ENCODE peak calls at places on chromosomes 13 and 19, in nine cellular contexts. D is lower leg skin; P is stimulated activated CD4-positive, alpha-beta T cell treated with anti-CD3 and anti-CD28 coated beads, Interleukin-2, amount 100 ng/mL, for 48 hours; T is left colon; L is heart right ventricle; G is HTR-8/SVneo; X is T-cell; N is mesenchymal stem cell; W is heart left ventricle. C is an unnamed sample.
A peak's percentile ranks its signal among the peaks of the same experiment; 100 is the strongest.

GRCh38 chr19:9986787-9987281 is 23.5 kb downstream of the COL5A3 start:
- DNase-seq in D (no peak), L (peak; percentile 36), T (no peak), G (no peak), N (no peak), P (no peak), W (peak; percentile 27), X (no peak), C (no peak)

GRCh38 chr13:78317030-78317429 is 286.3 kb downstream of the POU4F1 start:
- DNase-seq in G (no peak), X (no peak), L (no peak), T (no peak), N (no peak), W (no peak), D (no peak), P (no peak), C (peak; percentile 18)

GRCh38 chr19:34961775-34962174 is 2.3 kb downstream of the ZNF792 start:
- DNase-seq in P (no peak), X (no peak), W (no peak), N (no peak), T (no peak), D (peak; percentile 54), G (no peak), L (no peak), C (no peak)

GRCh38 chr13:27622102-27622820 is 569 bp downstream of the POLR1D start:
- DNase-seq in P (no peak), W (no peak), N (peak; percentile 60), D (peak; percentile 86), G (no peak), X (no peak), L (no peak), T (no peak), C (no peak)

GRCh38 chr19:40799558-40800338 is 757 bp downstream of the EGLN2 start:
- DNase-seq in X (no peak), D (peak; percentile 92), T (peak; percentile 65), P (no peak), N (peak; percentile 37), L (peak; percentile 75), G (peak; percentile 24), W (peak; percentile 87), C (no peak)

GRCh38 chr19:12581100-12581499 is 29.5 kb downstream of the ZNF490 start:
- DNase-seq in D (no peak), L (no peak), T (no peak), G (no peak), X (no peak), N (no peak), P (no peak), W (no peak), C (no peak)

GRCh38 chr19:35911173-35911572 is 3.1 kb upstream of the TYROBP start:
- DNase-seq in D (no peak), P (no peak), W (no peak), G (no peak), N (no peak), L (no peak), T (no peak), X (no peak), C (no peak)

GRCh38 chr13:99959538-99960230 is 11.9 kb downstream of the ZIC5 start:
- DNase-seq in P (no peak), T (no peak), L (no peak), G (no peak), D (no peak), W (no peak), N (no peak), X (no peak), C (no peak)

GRCh38 chr13:98482476-98483444 is 94.1 kb downstream of the STK24 start:
- DNase-seq in W (peak; percentile 87), P (no peak), T (peak; percentile 64), D (peak; percentile 94), G (no peak), N (peak; percentile 43), L (peak; percentile 80), X (no peak), C (peak; percentile 40)

GRCh38 chr19:41353466-41354342 is at the start of gene TGFB1:
- DNase-seq in X (peak; percentile 91), W (peak; percentile 97), L (peak; percentile 91), D (peak; percentile 98), N (peak; percentile 90), P (peak; percentile 91), T (peak; percentile 88), G (peak; percentile 89), C (peak; percentile 82)

GRCh38 chr13:26718146-26718545 is 42.4 kb downstream of the GPR12 start:
- DNase-seq in P (no peak), D (peak; percentile 58), G (no peak), N (no peak), T (no peak), W (no peak), X (no peak), L (no peak), C (no peak)

GRCh38 chr13:50125306-50125555 is 110.0 kb downstream of the KCNRG start:
- DNase-seq in L (no peak), X (no peak), T (no peak), G (no peak), W (no peak), P (no peak), D (no peak), N (no peak), C (no peak)